ENCODE peak calls at places on chromosome X, in six cellular contexts. C is bronchial epithelial cell, U is neural progenitor cell, Z is lower leg skin, E is heart left ventricle, G is upper lobe of right lung. A is an unnamed sample.

GRCh38 chrX:66676990-66677389 is 38.1 kb upstream of the EDA2R start:
- DNase-seq in G (no peak), U (no peak), C (peak), Z (no peak), E (no peak), A (no peak)

GRCh38 chrX:100750901-100751300 is 19.0 kb upstream of the SYTL4 start:
- DNase-seq in U (no peak), C (no peak), Z (no peak), E (no peak), G (no peak), A (no peak)

GRCh38 chrX:12526296-12526695 is 264.9 kb upstream of the PRPS2 start:
- DNase-seq in U (peak), Z (no peak), G (no peak), E (no peak), C (no peak), A (no peak)

GRCh38 chrX:132388371-132388770 is 100.5 kb downstream of the MBNL3 start:
- DNase-seq in E (no peak), C (no peak), G (no peak), U (no peak), Z (no peak), A (no peak)

GRCh38 chrX:139739138-139739537 is 31.2 kb upstream of the MCF2 start:
- DNase-seq in Z (no peak), C (peak), E (no peak), G (no peak), U (no peak), A (no peak)

GRCh38 chrX:12447448-12448154 is 309.3 kb downstream of the FRMPD4 start:
- DNase-seq in E (no peak), U (no peak), C (peak), G (no peak), Z (no peak), A (no peak)

GRCh38 chrX:107420571-107420970 is 28.9 kb upstream of the FRMPD3 start:
- DNase-seq in G (no peak), U (no peak), C (no peak), E (no peak), Z (no peak), A (no peak)

GRCh38 chrX:32708542-32708941 is 502.8 kb downstream of the DMD start:
- DNase-seq in C (no peak), E (no peak), U (no peak), Z (no peak), G (no peak), A (no peak)

GRCh38 chrX:51395807-51396728 is 63.4 kb downstream of the NUDT10 start:
- DNase-seq in C (no peak), G (peak), E (no peak), Z (no peak), U (no peak), A (no peak)

GRCh38 chrX:70096052-70096451 is 33.8 kb downstream of the OTUD6A start:
- DNase-seq in G (no peak), U (peak), C (peak), E (no peak), Z (no peak), A (no peak)

GRCh38 chrX:103177561-103177960 is 37.3 kb upstream of the BEX4 start:
- DNase-seq in U (no peak), G (no peak), C (no peak), E (no peak), Z (no peak), A (no peak)

GRCh38 chrX:103171353-103171752 is 43.6 kb upstream of the BEX4 start:
- DNase-seq in E (no peak), Z (no peak), U (no peak), C (no peak), G (no peak), A (no peak)

GRCh38 chrX:103170216-103170615 is 44.7 kb upstream of the BEX4 start:
- DNase-seq in E (no peak), U (no peak), C (peak), Z (no peak), G (no peak), A (no peak)

GRCh38 chrX:103175944-103176753 is 38.8 kb upstream of the BEX4 start:
- DNase-seq in Z (peak), U (peak), E (peak), C (peak), G (no peak), A (peak)
- H3K4me3 ChIP-seq in Z (no peak), U (peak), E (no peak), C (no peak), G (no peak), A (peak)

DNA sequence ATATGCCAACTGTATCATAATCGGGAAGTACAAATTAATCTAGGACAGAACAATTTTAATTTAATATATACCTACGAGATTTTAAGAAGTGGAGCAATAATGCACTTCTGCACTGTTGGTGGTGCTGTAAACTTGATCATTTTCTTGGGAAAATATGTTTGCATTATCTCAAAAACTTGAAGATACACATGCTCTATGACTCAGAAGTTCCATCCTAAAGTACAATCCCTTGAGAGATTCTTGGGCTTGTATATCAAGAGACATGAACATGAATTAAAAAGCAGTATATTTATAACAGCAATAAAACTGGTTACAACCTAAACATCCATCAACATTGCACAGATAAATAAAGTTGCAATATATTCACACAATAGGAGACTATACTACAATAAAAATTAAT is 168.8 kb downstream of the CLCN4 start:
- DNase-seq in Z (no peak), E (no peak), U (no peak), C (no peak), G (no peak), A (no peak)
- H3K4me3 ChIP-seq in Z (no peak), E (no peak), U (no peak), C (no peak), G (no peak), A (no peak)

GRCh38 chrX:40172980-40173661 is 75.4 kb upstream of the BCOR start:
- DNase-seq in G (no peak), E (no peak), U (no peak), Z (no peak), C (no peak), A (no peak)
- H3K4me3 ChIP-seq in G (peak), E (peak), U (peak), Z (no peak), C (no peak), A (peak)

GRCh38 chrX:120813982-120814381 is 61.7 kb downstream of the CT47B1 start:
- DNase-seq in E (no peak), G (no peak), U (peak), Z (no peak), C (no peak), A (no peak)

GRCh38 chrX:120824021-120824420 is 51.6 kb downstream of the CT47B1 start:
- DNase-seq in U (no peak), E (no peak), C (peak), G (no peak), Z (no peak), A (no peak)

GRCh38 chrX:120823554-120823953 is 52.1 kb downstream of the CT47B1 start:
- DNase-seq in C (peak), U (no peak), G (no peak), Z (no peak), E (no peak), A (no peak)

DNA sequence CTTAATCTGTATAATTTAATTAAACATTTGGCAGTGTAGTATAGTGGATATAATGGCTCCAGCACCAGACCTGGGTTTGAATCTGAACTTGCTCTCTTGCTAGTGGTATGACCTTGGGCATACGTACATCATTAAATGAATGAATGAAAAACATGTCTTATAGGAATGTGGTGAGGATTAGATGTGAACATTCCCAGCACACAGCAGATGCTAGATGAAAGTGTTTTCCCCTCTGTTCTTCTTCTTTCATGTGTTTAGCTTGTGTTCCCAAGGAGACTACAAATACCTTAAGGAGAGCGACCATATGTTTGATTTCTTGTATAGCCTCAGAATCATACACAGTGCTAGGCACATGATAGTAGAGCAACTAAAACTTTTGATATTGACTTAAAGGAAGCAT is 56.5 kb downstream of the CT47B1 start:
- DNase-seq in G (no peak), E (no peak), Z (no peak), U (no peak), C (no peak), A (no peak)
- H3K4me3 ChIP-seq in G (no peak), E (no peak), Z (no peak), U (no peak), C (no peak), A (no peak)

DNA sequence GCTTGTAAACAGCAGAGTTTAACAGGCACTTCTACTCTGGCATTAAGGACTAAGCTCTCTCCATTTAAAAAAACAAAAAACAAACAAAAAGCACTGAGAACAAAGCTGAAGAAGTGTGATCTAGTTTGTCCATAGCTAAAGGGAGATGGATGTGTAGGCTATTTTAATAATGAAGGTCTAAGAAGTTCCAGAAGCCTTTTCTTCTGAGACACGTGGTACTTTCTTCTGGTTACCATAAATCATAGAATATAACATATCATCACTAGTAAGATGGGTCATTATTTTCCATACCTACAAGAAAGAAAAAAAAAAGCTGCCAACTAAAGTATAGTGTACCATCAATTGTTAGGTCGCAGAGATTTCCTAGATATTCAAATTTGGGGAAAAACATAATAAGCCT is 722 bp upstream of the NBDY start:
- DNase-seq in Z (no peak), U (no peak), E (no peak), C (peak), G (no peak), A (no peak)
- H3K4me3 ChIP-seq in Z (no peak), U (peak), E (no peak), C (no peak), G (peak), A (peak)

DNA sequence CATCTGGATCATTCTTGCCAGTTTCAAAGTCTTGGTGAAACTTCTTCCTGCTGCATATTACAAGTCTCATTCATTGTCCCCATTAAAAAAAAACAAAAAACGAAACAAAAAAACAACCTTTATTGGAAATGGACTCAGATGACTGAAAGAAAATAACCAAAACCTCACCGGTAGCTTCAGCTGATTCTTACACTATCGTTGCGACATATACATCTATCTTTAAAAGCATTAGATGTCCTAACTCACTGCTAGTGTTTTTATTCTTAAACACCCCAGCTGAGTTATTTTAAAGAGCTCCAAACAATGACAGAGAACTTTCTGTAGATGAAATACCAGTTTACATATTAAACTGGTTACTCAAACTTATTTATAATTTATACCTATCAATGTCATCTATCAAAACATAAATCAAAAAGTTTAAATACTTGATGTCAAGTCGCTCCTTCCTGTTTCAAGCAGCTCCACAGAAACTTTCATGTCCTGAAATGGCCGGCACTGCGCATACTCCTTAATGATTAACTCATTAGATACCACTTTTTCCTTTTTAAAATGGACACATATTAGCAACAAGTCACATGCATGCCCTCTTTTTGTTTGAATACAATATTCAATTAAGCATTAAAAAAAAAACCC is 87.2 kb downstream of the HPRT1 start:
- DNase-seq in Z (no peak), E (no peak), G (no peak), C (no peak), U (no peak), A (no peak)
- H3K4me3 ChIP-seq in Z (no peak), E (no peak), G (no peak), C (no peak), U (no peak), A (peak)

GRCh38 chrX:45353462-45353861 is 152.8 kb upstream of the DIPK2B start:
- DNase-seq in U (no peak), Z (no peak), C (no peak), G (no peak), E (no peak), A (no peak)

GRCh38 chrX:45352588-45352987 is 151.9 kb upstream of the DIPK2B start:
- DNase-seq in C (no peak), U (no peak), E (no peak), Z (no peak), G (no peak), A (no peak)

GRCh38 chrX:45344597-45344996 is 143.9 kb upstream of the DIPK2B start:
- DNase-seq in C (no peak), U (no peak), G (no peak), E (no peak), Z (no peak), A (no peak)

GRCh38 chrX:45351478-45351877 is 150.8 kb upstream of the DIPK2B start:
- DNase-seq in U (no peak), C (peak), Z (no peak), E (no peak), G (no peak), A (no peak)

DNA sequence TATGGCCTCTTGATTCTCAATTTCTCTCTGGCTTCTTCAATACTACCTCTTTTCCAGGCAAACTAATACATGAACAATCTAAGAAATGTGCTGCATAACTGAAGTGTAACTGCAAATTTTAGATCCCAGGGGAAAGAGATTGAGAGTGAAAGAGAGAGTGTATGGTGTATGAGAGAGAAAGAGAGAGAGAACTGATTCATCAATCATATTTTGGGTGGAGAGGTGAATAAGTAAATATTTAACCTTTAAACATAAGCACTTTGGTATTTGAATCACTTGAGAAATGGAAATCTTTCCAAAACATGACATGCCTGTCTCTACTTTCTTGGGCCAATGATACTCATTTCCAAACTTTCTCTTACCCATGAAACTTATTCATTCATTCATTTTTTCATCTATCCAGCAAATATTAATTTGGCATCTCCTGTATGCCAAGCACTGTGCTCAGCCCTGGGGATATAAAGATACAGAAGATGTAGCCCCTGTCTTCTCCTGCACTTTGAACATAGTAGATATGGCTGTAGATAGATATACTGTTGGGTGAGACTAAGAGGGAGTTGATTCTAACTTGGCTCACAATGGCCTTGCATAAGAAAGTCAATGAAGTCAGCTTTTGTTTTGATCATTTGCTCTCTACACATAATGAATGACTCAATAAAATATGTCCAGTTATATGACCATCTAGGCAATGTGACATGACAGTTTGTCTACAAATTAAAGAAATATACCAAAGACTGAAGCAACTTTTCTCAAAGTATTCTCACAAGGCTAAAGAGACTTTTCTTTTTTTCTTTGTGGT is 147.4 kb upstream of the DIPK2B start:
- DNase-seq in Z (no peak), E (no peak), G (no peak), U (no peak), C (peak), A (no peak)
- H3K4me3 ChIP-seq in Z (no peak), E (no peak), G (no peak), U (no peak), C (no peak), A (no peak)

DNA sequence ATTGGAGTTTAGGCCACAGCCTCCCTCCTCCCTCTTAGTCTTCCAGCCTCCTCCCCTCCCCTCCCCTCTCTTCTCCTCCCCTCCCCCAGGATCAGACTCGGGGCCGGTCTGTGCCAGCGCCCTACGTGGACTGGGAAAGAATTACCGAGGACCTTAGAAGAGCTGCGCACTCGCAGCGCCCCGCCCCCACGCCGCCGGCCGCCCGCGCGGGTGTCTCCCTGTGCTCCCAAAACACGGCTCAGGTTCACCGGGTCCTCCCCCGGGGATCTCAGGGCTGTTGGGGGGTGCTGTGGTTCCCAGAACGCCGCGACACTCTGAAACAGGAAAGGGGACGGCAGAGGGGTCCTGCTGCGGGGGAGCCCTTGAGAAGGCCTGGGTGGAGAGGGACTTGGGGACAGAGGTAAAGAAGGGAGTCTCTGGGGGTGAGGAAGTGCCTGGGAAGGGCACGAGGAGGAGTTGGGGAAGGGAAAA is 122.2 kb upstream of the TBL1X start:
- DNase-seq in C (no peak), E (peak), G (peak), U (peak), Z (peak), A (peak)
- H3K4me3 ChIP-seq in C (no peak), E (no peak), G (no peak), U (peak), Z (no peak), A (peak)

A was measured in left ventricle myocardium inferior.